ENCODE peak calls at places on chromosomes 11 and 22, in seven cellular contexts. One of them, this sample, is unnamed.

GRCh38 chr11:102849319-102849718 is 5.9 kb upstream of the MMP3 start:
- DNase-seq in DND-41: no peak
- DNase-seq in IMR-90: peak; percentile 45
- DNase-seq in mesenchymal stem cell: peak; percentile 18
- DNase-seq in right atrium auricular region: no peak
- DNase-seq in fibroblast of the aortic adventitia: peak; percentile 61
- DNase-seq in AG09309: peak; percentile 73
- DNase-seq in this sample: peak; percentile 74

GRCh38 chr22:30471616-30472318 is at the start of gene SEC14L3:
- DNase-seq in DND-41: no peak
- DNase-seq in right atrium auricular region: no peak
- DNase-seq in IMR-90: no peak
- DNase-seq in fibroblast of the aortic adventitia: no peak
- DNase-seq in mesenchymal stem cell: no peak
- DNase-seq in AG09309: no peak
- DNase-seq in this sample: no peak

GRCh38 chr11:10379433-10379832 is 74.6 kb downstream of the ADM start:
- DNase-seq in AG09309: peak; percentile 88
- DNase-seq in right atrium auricular region: no peak
- DNase-seq in fibroblast of the aortic adventitia: peak; percentile 97
- DNase-seq in mesenchymal stem cell: no peak
- DNase-seq in IMR-90: peak; percentile 81
- DNase-seq in DND-41: no peak
- DNase-seq in this sample: peak; percentile 76

GRCh38 chr11:11446967-11447366 is 93.9 kb upstream of the CSNK2A3 start:
- DNase-seq in right atrium auricular region: no peak
- DNase-seq in DND-41: no peak
- DNase-seq in IMR-90: no peak
- DNase-seq in AG09309: no peak
- DNase-seq in fibroblast of the aortic adventitia: no peak
- DNase-seq in mesenchymal stem cell: no peak
- DNase-seq in this sample: no peak

GRCh38 chr22:29146101-29146560 is 59.6 kb upstream of the EMID1 start:
- DNase-seq in AG09309: no peak
- DNase-seq in right atrium auricular region: no peak
- DNase-seq in mesenchymal stem cell: no peak
- DNase-seq in DND-41: no peak
- DNase-seq in IMR-90: no peak
- DNase-seq in fibroblast of the aortic adventitia: no peak
- DNase-seq in this sample: no peak

GRCh38 chr11:10314199-10315072 is 9.6 kb downstream of the ADM start:
- DNase-seq in mesenchymal stem cell: peak; percentile 78
- DNase-seq in DND-41: no peak
- DNase-seq in IMR-90: peak; percentile 71
- DNase-seq in AG09309: no peak
- DNase-seq in right atrium auricular region: no peak
- DNase-seq in fibroblast of the aortic adventitia: peak; percentile 54
- DNase-seq in this sample: peak; percentile 58

GRCh38 chr11:15106201-15106965 is 8.3 kb upstream of the INSC start:
- DNase-seq in mesenchymal stem cell: peak; percentile 92
- DNase-seq in right atrium auricular region: no peak
- DNase-seq in fibroblast of the aortic adventitia: peak; percentile 51
- DNase-seq in DND-41: no peak
- DNase-seq in AG09309: peak; percentile 43
- DNase-seq in IMR-90: peak; percentile 91
- DNase-seq in this sample: peak; percentile 96

GRCh38 chr22:42910221-42910942 is 53.3 kb upstream of the ARFGAP3 start:
- DNase-seq in AG09309: no peak
- DNase-seq in right atrium auricular region: no peak
- DNase-seq in fibroblast of the aortic adventitia: no peak
- DNase-seq in IMR-90: no peak
- DNase-seq in DND-41: no peak
- DNase-seq in mesenchymal stem cell: no peak
- DNase-seq in this sample: no peak

GRCh38 chr11:82676483-82677094 is 57.1 kb downstream of the FAM181B start:
- DNase-seq in mesenchymal stem cell: no peak
- DNase-seq in right atrium auricular region: no peak
- DNase-seq in AG09309: no peak
- DNase-seq in IMR-90: no peak
- DNase-seq in DND-41: no peak
- DNase-seq in fibroblast of the aortic adventitia: no peak
- DNase-seq in this sample: no peak

GRCh38 chr11:124586247-124586860 is 16.6 kb downstream of the OR8A1 start:
- DNase-seq in IMR-90: peak; percentile 66
- DNase-seq in mesenchymal stem cell: peak; percentile 64
- DNase-seq in DND-41: peak; percentile 52
- DNase-seq in right atrium auricular region: peak; percentile 69
- DNase-seq in fibroblast of the aortic adventitia: peak; percentile 67
- DNase-seq in AG09309: peak; percentile 20
- DNase-seq in this sample: peak; percentile 67

GRCh38 chr11:1767399-1768140 is 3.8 kb upstream of the CTSD start:
- DNase-seq in right atrium auricular region: no peak
- DNase-seq in fibroblast of the aortic adventitia: no peak
- DNase-seq in AG09309: no peak
- DNase-seq in IMR-90: no peak
- DNase-seq in DND-41: no peak
- DNase-seq in mesenchymal stem cell: no peak
- DNase-seq in this sample: no peak

GRCh38 chr11:96200243-96200642 is 142.8 kb downstream of the MAML2 start:
- DNase-seq in DND-41: no peak
- DNase-seq in AG09309: peak; percentile 84
- DNase-seq in IMR-90: peak; percentile 89
- DNase-seq in right atrium auricular region: no peak
- DNase-seq in mesenchymal stem cell: peak; percentile 90
- DNase-seq in fibroblast of the aortic adventitia: peak; percentile 86
- DNase-seq in this sample: peak; percentile 90

GRCh38 chr22:44147821-44148574 is 32.7 kb upstream of the PARVG start:
- DNase-seq in fibroblast of the aortic adventitia: no peak
- DNase-seq in mesenchymal stem cell: peak; percentile 50
- DNase-seq in AG09309: peak; percentile 31
- DNase-seq in IMR-90: peak; percentile 36
- DNase-seq in right atrium auricular region: no peak
- DNase-seq in DND-41: no peak
- DNase-seq in this sample: no peak

GRCh38 chr11:64864135-64864472 is 14.3 kb downstream of the EHD1 start:
- DNase-seq in AG09309: no peak
- DNase-seq in DND-41: no peak
- DNase-seq in right atrium auricular region: no peak
- DNase-seq in mesenchymal stem cell: no peak
- DNase-seq in fibroblast of the aortic adventitia: no peak
- DNase-seq in IMR-90: no peak
- DNase-seq in this sample: no peak

GRCh38 chr11:64863381-64864060 is 14.9 kb downstream of the EHD1 start:
- DNase-seq in AG09309: no peak
- DNase-seq in IMR-90: no peak
- DNase-seq in mesenchymal stem cell: no peak
- DNase-seq in right atrium auricular region: no peak
- DNase-seq in DND-41: no peak
- DNase-seq in fibroblast of the aortic adventitia: peak; percentile 41
- DNase-seq in this sample: no peak

GRCh38 chr11:64866173-64866491 is 12.3 kb downstream of the EHD1 start:
- DNase-seq in fibroblast of the aortic adventitia: no peak
- DNase-seq in AG09309: no peak
- DNase-seq in mesenchymal stem cell: no peak
- DNase-seq in right atrium auricular region: no peak
- DNase-seq in DND-41: no peak
- DNase-seq in IMR-90: no peak
- DNase-seq in this sample: no peak

GRCh38 chr11:64864473-64865285 is 13.7 kb downstream of the EHD1 start:
- DNase-seq in IMR-90: peak; percentile 97
- DNase-seq in DND-41: no peak
- DNase-seq in right atrium auricular region: peak; percentile 86
- DNase-seq in AG09309: no peak
- DNase-seq in fibroblast of the aortic adventitia: peak; percentile 95
- DNase-seq in mesenchymal stem cell: peak; percentile 95
- DNase-seq in this sample: peak; percentile 97

GRCh38 chr11:64865286-64866172 is 12.9 kb downstream of the EHD1 start:
- DNase-seq in right atrium auricular region: no peak
- DNase-seq in IMR-90: peak; percentile 92
- DNase-seq in fibroblast of the aortic adventitia: peak; percentile 62
- DNase-seq in DND-41: no peak
- DNase-seq in AG09309: no peak
- DNase-seq in mesenchymal stem cell: peak; percentile 92
- DNase-seq in this sample: peak; percentile 95
- H3K4me3 ChIP-seq in right atrium auricular region: no peak overlapping the region
- H3K4me3 ChIP-seq in IMR-90: no peak overlapping the region
- H3K4me3 ChIP-seq in fibroblast of the aortic adventitia: peak overlapping the region; percentile 39
- H3K4me3 ChIP-seq in DND-41: no peak overlapping the region
- H3K4me3 ChIP-seq in AG09309: no peak overlapping the region
- H3K4me3 ChIP-seq in mesenchymal stem cell: no peak overlapping the region
- H3K4me3 ChIP-seq in this sample: no peak overlapping the region

DNA sequence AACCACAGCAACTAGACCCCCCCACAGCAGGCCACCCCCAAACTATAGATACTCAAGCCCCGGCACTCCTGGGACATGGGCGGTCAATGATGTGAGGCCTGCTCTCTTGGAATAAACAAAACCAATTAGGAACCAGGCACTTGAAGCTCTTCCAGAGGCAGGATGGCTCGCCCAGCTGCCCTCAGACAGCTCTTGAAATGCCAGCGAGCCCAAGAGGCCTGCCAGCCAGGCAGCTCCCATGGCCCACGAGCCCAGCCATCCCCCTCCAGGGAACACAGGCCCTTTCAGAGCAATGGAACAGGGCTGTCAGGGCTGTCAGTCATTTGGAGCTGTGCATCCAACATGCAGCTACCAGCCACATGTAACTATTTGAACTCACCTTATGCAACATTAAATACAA is 34.0 kb upstream of the TFIP11 start:
- DNase-seq in DND-41: no peak
- DNase-seq in fibroblast of the aortic adventitia: no peak
- DNase-seq in IMR-90: no peak
- DNase-seq in right atrium auricular region: no peak
- DNase-seq in mesenchymal stem cell: no peak
- DNase-seq in AG09309: no peak
- DNase-seq in this sample: no peak
- H3K4me3 ChIP-seq in DND-41: no peak overlapping the region
- H3K4me3 ChIP-seq in fibroblast of the aortic adventitia: no peak overlapping the region
- H3K4me3 ChIP-seq in IMR-90: no peak overlapping the region
- H3K4me3 ChIP-seq in right atrium auricular region: no peak overlapping the region
- H3K4me3 ChIP-seq in mesenchymal stem cell: no peak overlapping the region
- H3K4me3 ChIP-seq in AG09309: no peak overlapping the region
- H3K4me3 ChIP-seq in this sample: no peak overlapping the region

GRCh38 chr11:42996742-42997307 is 315.0 kb upstream of the API5 start:
- DNase-seq in right atrium auricular region: no peak
- DNase-seq in AG09309: no peak
- DNase-seq in mesenchymal stem cell: no peak
- DNase-seq in DND-41: no peak
- DNase-seq in IMR-90: no peak
- DNase-seq in fibroblast of the aortic adventitia: no peak
- DNase-seq in this sample: no peak
- H3K4me3 ChIP-seq in right atrium auricular region: no peak overlapping the region
- H3K4me3 ChIP-seq in AG09309: no peak overlapping the region
- H3K4me3 ChIP-seq in mesenchymal stem cell: no peak overlapping the region
- H3K4me3 ChIP-seq in DND-41: no peak overlapping the region
- H3K4me3 ChIP-seq in IMR-90: no peak overlapping the region
- H3K4me3 ChIP-seq in fibroblast of the aortic adventitia: no peak overlapping the region
- H3K4me3 ChIP-seq in this sample: no peak overlapping the region

DNA sequence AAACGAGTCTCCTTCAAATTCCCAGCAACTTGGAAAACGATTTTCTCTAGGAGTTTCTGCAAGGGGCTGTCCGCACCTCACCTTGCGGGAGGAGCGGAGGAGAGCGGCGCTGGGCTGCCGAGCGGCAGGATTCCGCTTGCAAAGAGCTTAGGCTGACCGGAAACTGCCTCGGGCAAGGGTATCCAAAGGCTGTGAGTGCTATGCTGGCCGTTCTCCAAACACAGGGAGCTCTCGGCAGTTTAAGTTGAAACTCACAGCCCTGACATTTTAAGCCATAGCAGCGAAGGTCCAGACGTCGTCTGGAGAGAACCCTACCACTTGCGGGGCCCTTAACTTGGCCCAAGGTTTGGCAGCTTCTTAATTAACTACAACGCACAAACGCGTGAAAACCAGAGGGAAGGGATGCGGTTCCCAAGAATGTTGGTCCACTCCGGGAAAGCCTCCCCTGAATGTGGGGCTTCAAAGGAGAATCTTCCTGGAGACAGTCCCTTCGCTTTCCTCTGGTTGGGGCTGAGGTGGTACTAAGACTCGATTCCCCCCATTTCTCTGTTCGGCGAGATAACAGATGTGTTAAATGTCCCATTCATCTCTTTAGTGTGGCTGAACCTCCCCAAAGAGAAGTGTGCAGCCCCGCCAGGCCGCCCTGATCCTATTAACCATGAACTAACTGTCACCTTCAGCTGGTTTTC is 1.1 kb upstream of the DBX1 start:
- DNase-seq in IMR-90: no peak
- DNase-seq in fibroblast of the aortic adventitia: no peak
- DNase-seq in mesenchymal stem cell: peak; percentile 6
- DNase-seq in right atrium auricular region: no peak
- DNase-seq in DND-41: no peak
- DNase-seq in AG09309: no peak
- DNase-seq in this sample: no peak
- H3K4me3 ChIP-seq in IMR-90: no peak overlapping the region
- H3K4me3 ChIP-seq in fibroblast of the aortic adventitia: no peak overlapping the region
- H3K4me3 ChIP-seq in mesenchymal stem cell: no peak overlapping the region
- H3K4me3 ChIP-seq in right atrium auricular region: no peak overlapping the region
- H3K4me3 ChIP-seq in DND-41: no peak overlapping the region
- H3K4me3 ChIP-seq in AG09309: no peak overlapping the region
- H3K4me3 ChIP-seq in this sample: no peak overlapping the region